ENCODE peak calls at places on chromosomes 13 and 19, in seven cellular contexts. R, H, U, P, A, E and V are unnamed samples.

GRCh38 chr13:31627097-31627496 is 112.2 kb upstream of the RXFP2 start:
- DNase-seq in A (no peak), R (no peak), U (no peak), E (no peak), H (no peak), P (no peak), V (no peak)

GRCh38 chr13:97974773-97975172 is 21.3 kb downstream of the IPO5 start:
- DNase-seq in P (no peak), A (no peak), U (no peak), H (no peak), E (no peak), R (no peak), V (no peak)

GRCh38 chr13:109145631-109146030 is 516.2 kb downstream of the MYO16 start:
- DNase-seq in U (no peak), H (no peak), P (peak; percentile 79), R (no peak), A (peak; percentile 70), E (peak; percentile 30), V (no peak)

GRCh38 chr13:28357247-28357825 is 137.6 kb downstream of the FLT1 start:
- DNase-seq in R (no peak), U (no peak), P (no peak), A (no peak), E (no peak), H (no peak), V (no peak)

GRCh38 chr13:32117696-32118095 is 86.1 kb downstream of the FRY start:
- DNase-seq in E (no peak), H (no peak), R (no peak), P (no peak), U (no peak), A (no peak), V (no peak)

GRCh38 chr19:49861127-49861526 is 6.2 kb downstream of the PNKP start:
- DNase-seq in R (no peak), H (no peak), P (no peak), A (peak; percentile 64), U (no peak), E (peak; percentile 67), V (no peak)

GRCh38 chr13:39484506-39485313 is 118.3 kb downstream of the LHFPL6 start:
- DNase-seq in R (no peak), U (no peak), H (no peak), P (no peak), E (no peak), A (no peak), V (no peak)

GRCh38 chr13:74710006-74710405 is 575.8 kb upstream of the KLF12 start:
- DNase-seq in P (no peak), U (no peak), A (no peak), R (no peak), E (no peak), H (no peak), V (no peak)

GRCh38 chr13:50152224-50152623 is 137.0 kb downstream of the KCNRG start:
- DNase-seq in A (no peak), U (no peak), E (no peak), H (no peak), P (no peak), R (no peak), V (no peak)

GRCh38 chr13:36979361-36980040 is 19.6 kb downstream of the ALG5 start:
- DNase-seq in A (no peak), H (no peak), E (no peak), U (no peak), P (no peak), R (no peak), V (no peak)

GRCh38 chr13:45242070-45242469 is 41.2 kb upstream of the KCTD4 start:
- DNase-seq in R (no peak), E (peak; percentile 33), H (no peak), A (no peak), U (no peak), P (peak; percentile 10), V (no peak)

GRCh38 chr19:38316477-38317067 is 825 bp upstream of the YIF1B start:
- DNase-seq in P (no peak), R (no peak), E (no peak), H (no peak), U (no peak), A (no peak), V (no peak)

GRCh38 chr19:55528030-55528801 is 8.7 kb downstream of the SBK2 start:
- DNase-seq in H (no peak), P (peak; percentile 90), R (no peak), A (no peak), E (no peak), U (no peak), V (no peak)

GRCh38 chr19:48644839-48645651 is 942 bp downstream of the CA11 start:
- DNase-seq in U (peak; percentile 62), H (no peak), P (peak; percentile 80), E (peak; percentile 78), A (peak; percentile 92), R (no peak), V (no peak)

GRCh38 chr19:46748325-46749109 is 2.3 kb upstream of the STRN4 start:
- DNase-seq in E (peak; percentile 72), A (peak; percentile 96), U (no peak), H (no peak), R (no peak), P (peak; percentile 75), V (no peak)

GRCh38 chr13:107977175-107977574 is 238.2 kb downstream of the LIG4 start:
- DNase-seq in H (no peak), U (no peak), R (no peak), A (no peak), E (no peak), P (no peak), V (no peak)

GRCh38 chr13:72851678-72852014 is 69.7 kb downstream of the PIBF1 start:
- DNase-seq in U (no peak), H (no peak), P (no peak), R (no peak), E (no peak), A (no peak), V (no peak)

GRCh38 chr19:13163609-13164364 is 13.6 kb downstream of the IER2 start:
- DNase-seq in A (peak; percentile 90), E (peak; percentile 80), H (peak; percentile 92), U (no peak), P (peak; percentile 94), R (no peak), V (no peak)

GRCh38 chr19:16435238-16435911 is 36.4 kb downstream of the EPS15L1 start:
- DNase-seq in P (no peak), R (no peak), U (no peak), H (no peak), E (peak; percentile 48), A (no peak), V (no peak)

GRCh38 chr19:5823579-5824281 is 15.8 kb downstream of the FUT6 start:
- DNase-seq in U (no peak), E (peak; percentile 54), P (peak; percentile 69), A (peak; percentile 62), H (peak; percentile 81), R (no peak), V (no peak)

GRCh38 chr13:111047326-111047725 is 67.8 kb upstream of the ARHGEF7 start:
- DNase-seq in P (no peak), U (no peak), R (no peak), A (no peak), E (no peak), H (no peak), V (no peak)

GRCh38 chr13:62933809-62934208 is 1518.2 kb upstream of the PCDH20 start:
- DNase-seq in R (no peak), E (no peak), A (peak; percentile 7), P (no peak), H (no peak), U (no peak), V (no peak)

GRCh38 chr19:3707868-3708206 is 347 bp upstream of the TJP3 start:
- DNase-seq in A (no peak), R (no peak), H (no peak), E (no peak), U (no peak), P (peak; percentile 23), V (no peak)
- TF ChIP-seq POLR2AphosphoS5 in A (no peak), R (no peak), H (no peak), E (no peak), U (no peak), P (no peak), V (no peak)

DNA sequence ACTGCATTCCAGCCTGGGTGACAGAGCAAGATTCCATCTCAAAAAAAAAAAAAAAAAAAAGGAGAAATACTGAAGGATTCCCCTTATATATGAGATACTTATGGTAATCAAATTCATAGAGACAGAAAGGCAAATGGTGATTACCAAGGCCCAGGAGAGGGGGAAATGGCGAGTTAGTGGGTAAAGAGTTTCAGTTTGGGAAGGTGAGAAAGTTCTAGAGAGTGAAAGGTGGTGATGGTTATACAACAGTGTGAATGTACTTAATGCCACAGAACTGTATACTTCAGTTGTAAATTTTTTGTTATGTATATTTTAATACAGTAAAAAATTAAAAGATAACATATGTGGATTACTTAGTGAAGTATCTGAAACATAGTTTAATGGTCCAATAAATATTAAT is 90.2 kb downstream of the DHRS12 start:
- DNase-seq in A (no peak), R (no peak), U (no peak), E (no peak), P (no peak), H (no peak), V (no peak)
- TF ChIP-seq POLR2AphosphoS5 in A (no peak), R (no peak), U (no peak), E (no peak), P (no peak), H (no peak), V (no peak)

DNA sequence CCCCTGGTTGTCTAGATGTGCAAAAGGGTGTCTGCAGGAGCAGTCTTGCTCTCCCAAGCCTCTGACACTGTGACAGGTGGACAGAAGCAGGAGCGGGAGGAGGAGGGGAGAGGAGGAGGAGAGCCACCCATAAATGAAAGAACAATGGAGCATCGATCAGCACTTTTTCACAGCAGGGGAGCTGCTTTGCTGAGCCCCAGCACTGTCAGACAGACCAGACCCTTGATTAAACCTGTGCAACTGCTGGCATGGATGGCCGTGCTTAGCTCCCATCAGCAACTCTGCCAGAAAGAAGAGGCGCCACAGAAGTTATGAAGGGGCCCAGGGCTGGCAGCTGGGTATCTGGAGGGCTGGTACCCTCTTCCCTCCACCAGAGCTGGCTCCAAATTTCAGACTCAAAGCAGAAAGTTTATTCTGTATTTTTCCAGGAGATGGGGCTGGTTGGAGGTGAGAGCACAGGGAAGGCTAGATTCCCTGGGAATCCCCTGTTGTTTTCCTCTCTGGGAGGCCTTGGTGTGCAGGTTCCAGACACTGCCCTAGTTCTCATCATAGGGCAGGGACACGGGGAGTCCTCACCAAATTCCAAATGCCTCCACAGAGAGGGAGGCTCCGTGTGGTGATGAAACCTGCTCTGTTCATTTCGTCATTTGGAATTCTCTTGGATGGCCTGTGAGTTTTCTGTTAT is 1192.2 kb downstream of the UQCRFS1 start:
- DNase-seq in A (peak; percentile 22), R (peak; percentile 72), E (no peak), P (no peak), U (no peak), H (no peak), V (no peak)
- TF ChIP-seq POLR2AphosphoS5 in A (no peak), R (no peak), E (no peak), P (no peak), U (no peak), H (no peak), V (no peak)

DNA sequence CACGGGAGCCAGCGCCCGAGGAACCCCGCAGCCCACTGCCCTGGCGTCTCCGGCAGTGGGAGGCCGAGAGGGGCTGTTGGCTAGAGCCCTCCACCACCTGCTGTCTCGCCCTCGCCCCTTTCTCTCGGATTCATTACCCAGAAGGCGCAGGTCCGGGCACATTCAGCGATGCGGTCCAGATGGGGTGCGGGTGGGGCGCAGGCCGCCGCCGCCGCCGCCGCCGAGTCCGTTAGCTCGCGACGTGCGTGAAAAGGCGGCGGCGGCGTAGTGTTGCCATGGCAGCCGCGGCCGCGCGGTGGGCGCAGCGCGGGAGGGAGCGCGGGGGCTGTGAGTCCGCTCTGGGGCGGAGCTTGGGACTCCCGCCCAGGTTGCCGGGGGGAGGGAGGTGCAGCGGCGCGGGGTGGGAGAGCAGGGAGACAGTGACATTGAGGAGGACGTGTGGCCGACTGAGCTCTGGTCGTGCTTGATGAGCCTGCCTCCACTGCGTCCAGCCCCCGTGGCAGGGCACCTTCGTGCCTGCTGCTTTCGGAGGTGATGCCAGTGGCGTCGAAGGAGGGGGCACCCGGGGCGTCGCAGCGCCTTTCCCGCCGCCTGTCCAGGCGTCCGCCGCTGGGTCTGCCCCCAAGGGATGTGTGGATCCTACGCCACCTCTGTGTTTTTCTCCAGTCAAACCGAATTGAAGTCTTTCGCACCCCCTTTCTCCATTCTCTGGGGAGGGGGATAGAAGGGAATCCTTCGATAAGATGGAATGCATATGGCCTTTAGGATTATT is at the start of gene KATNAL1:
- DNase-seq in U (peak; percentile 58), H (peak; percentile 95), R (no peak), P (peak; percentile 93), A (peak; percentile 83), E (peak; percentile 78), V (no peak)
- TF ChIP-seq POLR2AphosphoS5 in U (peak; percentile 58), H (no peak), R (no peak), P (no peak), A (no peak), E (peak; percentile 39), V (peak; percentile 49)